ENCODE peak calls at places on chromosomes 4 and X, in six cellular contexts. One of them, this sample, is unnamed.

GRCh38 chr4:76090241-76090691 is 15.8 kb downstream of the ART3 start:
- DNase-seq in fibroblast of lung: peak; percentile 95
- DNase-seq in AG09309: peak; percentile 74
- DNase-seq in mammary epithelial cell: peak; percentile 99
- DNase-seq in A549: no peak
- DNase-seq in brain microvascular endothelial cell: peak; percentile 95
- DNase-seq in this sample: peak; percentile 99

GRCh38 chr4:27360651-27361347 is 500.2 kb downstream of the STIM2 start:
- DNase-seq in A549: no peak
- DNase-seq in mammary epithelial cell: no peak
- DNase-seq in AG09309: peak; percentile 85
- DNase-seq in fibroblast of lung: peak; percentile 88
- DNase-seq in brain microvascular endothelial cell: no peak
- DNase-seq in this sample: peak; percentile 13

GRCh38 chr4:163343604-163344146 is at the start of gene NPY5R:
- DNase-seq in mammary epithelial cell: no peak
- DNase-seq in AG09309: no peak
- DNase-seq in brain microvascular endothelial cell: no peak
- DNase-seq in fibroblast of lung: no peak
- DNase-seq in A549: no peak
- DNase-seq in this sample: no peak

GRCh38 chr4:39205000-39205399 is 22.7 kb downstream of the WDR19 start:
- DNase-seq in mammary epithelial cell: no peak
- DNase-seq in brain microvascular endothelial cell: no peak
- DNase-seq in AG09309: no peak
- DNase-seq in A549: no peak
- DNase-seq in fibroblast of lung: peak; percentile 41
- DNase-seq in this sample: no peak

GRCh38 chr4:149166886-149167285 is 648.8 kb downstream of the IQCM start:
- DNase-seq in AG09309: no peak
- DNase-seq in fibroblast of lung: peak; percentile 62
- DNase-seq in mammary epithelial cell: no peak
- DNase-seq in A549: no peak
- DNase-seq in brain microvascular endothelial cell: no peak
- DNase-seq in this sample: no peak

GRCh38 chr4:60216752-60217151 is 983.4 kb upstream of the ADGRL3 start:
- DNase-seq in brain microvascular endothelial cell: peak; percentile 84
- DNase-seq in AG09309: no peak
- DNase-seq in fibroblast of lung: peak; percentile 14
- DNase-seq in mammary epithelial cell: peak; percentile 4
- DNase-seq in A549: no peak
- DNase-seq in this sample: peak; percentile 76

GRCh38 chrX:139204576-139204902 is 326.0 kb upstream of the F9 start:
- DNase-seq in mammary epithelial cell: no peak
- DNase-seq in AG09309: no peak
- DNase-seq in brain microvascular endothelial cell: no peak
- DNase-seq in A549: no peak
- DNase-seq in fibroblast of lung: no peak
- DNase-seq in this sample: no peak

GRCh38 chrX:51837926-51838325 is 55.5 kb upstream of the MAGED1 start:
- DNase-seq in A549: no peak
- DNase-seq in AG09309: peak; percentile 2
- DNase-seq in fibroblast of lung: peak; percentile 42
- DNase-seq in brain microvascular endothelial cell: peak; percentile 26
- DNase-seq in mammary epithelial cell: no peak
- DNase-seq in this sample: no peak

GRCh38 chrX:129653985-129654651 is 638 bp downstream of the APLN start:
- DNase-seq in brain microvascular endothelial cell: no peak
- DNase-seq in A549: peak; percentile 21
- DNase-seq in fibroblast of lung: peak; percentile 29
- DNase-seq in mammary epithelial cell: peak; percentile 23
- DNase-seq in AG09309: no peak
- DNase-seq in this sample: no peak

GRCh38 chrX:129653181-129653984 is 1.4 kb downstream of the APLN start:
- DNase-seq in AG09309: no peak
- DNase-seq in mammary epithelial cell: no peak
- DNase-seq in fibroblast of lung: no peak
- DNase-seq in brain microvascular endothelial cell: no peak
- DNase-seq in A549: no peak
- DNase-seq in this sample: no peak

GRCh38 chrX:129658429-129658828 is 3.7 kb upstream of the APLN start:
- DNase-seq in mammary epithelial cell: no peak
- DNase-seq in fibroblast of lung: no peak
- DNase-seq in A549: no peak
- DNase-seq in brain microvascular endothelial cell: no peak
- DNase-seq in AG09309: no peak
- DNase-seq in this sample: no peak

GRCh38 chrX:129654652-129655546 is at the start of gene APLN:
- DNase-seq in fibroblast of lung: peak; percentile 46
- DNase-seq in A549: no peak
- DNase-seq in brain microvascular endothelial cell: no peak
- DNase-seq in AG09309: no peak
- DNase-seq in mammary epithelial cell: peak; percentile 30
- DNase-seq in this sample: no peak

GRCh38 chrX:129655547-129656248 is 942 bp upstream of the APLN start:
- DNase-seq in brain microvascular endothelial cell: no peak
- DNase-seq in fibroblast of lung: no peak
- DNase-seq in A549: no peak
- DNase-seq in AG09309: no peak
- DNase-seq in mammary epithelial cell: peak; percentile 23
- DNase-seq in this sample: no peak
- TF ChIP-seq CTCF in brain microvascular endothelial cell: peak; percentile 12
- TF ChIP-seq CTCF in fibroblast of lung: peak; percentile 1
- TF ChIP-seq CTCF in A549: peak; percentile 38
- TF ChIP-seq CTCF in AG09309: peak; percentile 9
- TF ChIP-seq CTCF in mammary epithelial cell: peak; percentile 32
- TF ChIP-seq CTCF in this sample: no peak

DNA sequence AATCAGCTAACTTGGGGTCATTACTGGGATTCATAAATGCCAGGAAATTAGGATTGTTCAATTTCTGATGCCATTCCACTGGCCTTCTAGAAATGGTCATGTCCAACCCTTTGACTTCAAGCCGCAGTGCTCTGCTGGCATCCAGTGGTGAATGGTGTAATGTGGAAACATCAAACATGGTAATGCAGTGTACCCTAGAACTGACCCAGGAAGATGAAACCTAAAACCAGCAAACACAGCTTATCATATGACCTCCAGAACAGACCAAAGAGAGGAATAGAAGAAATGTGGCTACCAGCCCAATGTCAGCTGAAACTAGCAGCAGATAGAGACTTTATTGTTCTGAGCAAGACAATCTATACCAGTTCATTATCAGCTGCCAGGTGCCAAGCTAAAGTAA is 13.8 kb downstream of the CXCL13 start:
- DNase-seq in fibroblast of lung: no peak
- DNase-seq in mammary epithelial cell: no peak
- DNase-seq in AG09309: no peak
- DNase-seq in A549: no peak
- DNase-seq in brain microvascular endothelial cell: no peak
- DNase-seq in this sample: no peak
- H3K4me3 ChIP-seq in fibroblast of lung: no peak overlapping the region
- H3K4me3 ChIP-seq in mammary epithelial cell: no peak overlapping the region
- H3K4me3 ChIP-seq in AG09309: no peak overlapping the region
- H3K4me3 ChIP-seq in A549: no peak overlapping the region
- H3K4me3 ChIP-seq in brain microvascular endothelial cell: no peak overlapping the region
- H3K4me3 ChIP-seq in this sample: no peak overlapping the region

DNA sequence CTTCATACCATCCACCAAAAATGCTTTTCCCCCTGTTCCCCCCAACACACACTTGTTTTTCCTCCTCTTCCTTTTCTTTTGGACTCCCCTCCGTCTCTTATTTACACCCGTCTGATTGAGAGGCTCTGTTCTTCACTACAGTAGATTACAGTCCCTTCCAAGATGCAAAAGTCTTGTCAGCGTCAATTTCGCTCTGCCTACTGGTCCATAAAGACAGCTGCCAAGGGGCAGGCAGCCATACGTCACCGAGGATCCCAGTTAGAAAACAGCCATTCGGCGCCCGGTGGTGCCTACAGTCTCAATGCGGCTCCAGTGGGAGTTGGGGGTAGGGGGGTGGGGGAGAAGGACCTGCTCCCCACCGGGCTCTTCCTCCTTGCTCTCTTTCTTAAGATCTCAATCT is at the start of gene GPM6B:
- DNase-seq in A549: no peak
- DNase-seq in brain microvascular endothelial cell: no peak
- DNase-seq in mammary epithelial cell: no peak
- DNase-seq in AG09309: no peak
- DNase-seq in fibroblast of lung: no peak
- DNase-seq in this sample: no peak
- TF ChIP-seq CTCF in A549: no peak
- TF ChIP-seq CTCF in brain microvascular endothelial cell: no peak
- TF ChIP-seq CTCF in mammary epithelial cell: no peak
- TF ChIP-seq CTCF in AG09309: no peak
- TF ChIP-seq CTCF in fibroblast of lung: no peak
- TF ChIP-seq CTCF in this sample: no peak

GRCh38 chrX:49040376-49040955 is 2.7 kb downstream of the TFE3 start:
- DNase-seq in mammary epithelial cell: no peak
- DNase-seq in AG09309: no peak
- DNase-seq in A549: peak; percentile 6
- DNase-seq in fibroblast of lung: peak; percentile 30
- DNase-seq in brain microvascular endothelial cell: peak; percentile 17
- DNase-seq in this sample: peak; percentile 26
- H3K4me3 ChIP-seq in mammary epithelial cell: peak overlapping the region; percentile 25
- H3K4me3 ChIP-seq in AG09309: peak overlapping the region; percentile 43
- H3K4me3 ChIP-seq in A549: peak overlapping the region; percentile 93
- H3K4me3 ChIP-seq in fibroblast of lung: peak overlapping the region; percentile 76
- H3K4me3 ChIP-seq in brain microvascular endothelial cell: peak overlapping the region; percentile 42
- H3K4me3 ChIP-seq in this sample: peak overlapping the region; percentile 21

GRCh38 chrX:129875669-129876068 is 30.3 kb upstream of the UTP14A start:
- DNase-seq in mammary epithelial cell: peak; percentile 67
- DNase-seq in AG09309: peak; percentile 43
- DNase-seq in fibroblast of lung: peak; percentile 84
- DNase-seq in brain microvascular endothelial cell: peak; percentile 74
- DNase-seq in A549: no peak
- DNase-seq in this sample: peak; percentile 62
- TF ChIP-seq CTCF in mammary epithelial cell: no peak
- TF ChIP-seq CTCF in AG09309: no peak
- TF ChIP-seq CTCF in fibroblast of lung: no peak
- TF ChIP-seq CTCF in brain microvascular endothelial cell: peak; percentile 33
- TF ChIP-seq CTCF in A549: no peak
- TF ChIP-seq CTCF in this sample: no peak

GRCh38 chr4:133151301-133151680 is 2.2 kb downstream of the PCDH10 start:
- DNase-seq in fibroblast of lung: peak; percentile 47
- DNase-seq in AG09309: no peak
- DNase-seq in brain microvascular endothelial cell: no peak
- DNase-seq in A549: no peak
- DNase-seq in mammary epithelial cell: no peak
- DNase-seq in this sample: no peak
- H3K4me3 ChIP-seq in fibroblast of lung: peak overlapping the region; percentile 58
- H3K4me3 ChIP-seq in AG09309: no peak overlapping the region
- H3K4me3 ChIP-seq in brain microvascular endothelial cell: peak overlapping the region; percentile 71
- H3K4me3 ChIP-seq in A549: peak overlapping the region; percentile 28
- H3K4me3 ChIP-seq in mammary epithelial cell: no peak overlapping the region
- H3K4me3 ChIP-seq in this sample: no peak overlapping the region

GRCh38 chrX:42289492-42290385 is 366.4 kb upstream of the CASK start:
- DNase-seq in mammary epithelial cell: no peak
- DNase-seq in brain microvascular endothelial cell: no peak
- DNase-seq in fibroblast of lung: no peak
- DNase-seq in A549: no peak
- DNase-seq in AG09309: no peak
- DNase-seq in this sample: no peak

DNA sequence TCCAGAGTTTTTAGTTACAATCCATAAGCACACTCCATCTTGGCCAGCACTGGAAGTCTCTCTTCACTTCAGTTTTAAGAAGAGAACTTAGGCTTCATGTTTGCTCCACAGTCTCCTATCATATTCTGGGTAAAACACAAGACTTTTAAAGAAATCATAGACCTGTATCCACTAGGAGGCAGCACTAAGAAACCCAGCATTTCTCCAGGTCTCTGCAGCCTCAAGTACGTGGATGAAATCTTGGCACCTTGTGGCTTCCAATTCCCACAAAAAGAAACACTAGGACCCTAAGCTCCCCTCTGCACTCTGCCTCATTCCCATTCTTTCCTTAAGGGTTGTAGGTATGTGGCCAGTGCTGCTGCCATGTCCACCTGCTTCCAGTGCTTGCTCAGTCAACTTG is 367.3 kb upstream of the CASK start:
- DNase-seq in AG09309: no peak
- DNase-seq in fibroblast of lung: no peak
- DNase-seq in brain microvascular endothelial cell: peak; percentile 1
- DNase-seq in A549: no peak
- DNase-seq in mammary epithelial cell: no peak
- DNase-seq in this sample: peak; percentile 19
- TF ChIP-seq CTCF in AG09309: peak; percentile 34
- TF ChIP-seq CTCF in fibroblast of lung: peak; percentile 5
- TF ChIP-seq CTCF in brain microvascular endothelial cell: no peak
- TF ChIP-seq CTCF in A549: no peak
- TF ChIP-seq CTCF in mammary epithelial cell: peak; percentile 48
- TF ChIP-seq CTCF in this sample: peak; percentile 32

GRCh38 chr4:26349496-26349895 is 28.7 kb downstream of the RBPJ start:
- DNase-seq in brain microvascular endothelial cell: no peak
- DNase-seq in fibroblast of lung: no peak
- DNase-seq in mammary epithelial cell: no peak
- DNase-seq in A549: no peak
- DNase-seq in AG09309: no peak
- DNase-seq in this sample: no peak

GRCh38 chr4:26345541-26345940 is 24.7 kb downstream of the RBPJ start:
- DNase-seq in mammary epithelial cell: no peak
- DNase-seq in A549: no peak
- DNase-seq in AG09309: no peak
- DNase-seq in fibroblast of lung: no peak
- DNase-seq in brain microvascular endothelial cell: no peak
- DNase-seq in this sample: no peak

GRCh38 chr4:26343041-26343403 is 22.2 kb downstream of the RBPJ start:
- DNase-seq in fibroblast of lung: peak; percentile 69
- DNase-seq in A549: no peak
- DNase-seq in brain microvascular endothelial cell: no peak
- DNase-seq in AG09309: no peak
- DNase-seq in mammary epithelial cell: peak; percentile 52
- DNase-seq in this sample: peak; percentile 38

GRCh38 chr4:26344901-26345300 is 24.1 kb downstream of the RBPJ start:
- DNase-seq in AG09309: no peak
- DNase-seq in mammary epithelial cell: no peak
- DNase-seq in A549: no peak
- DNase-seq in brain microvascular endothelial cell: no peak
- DNase-seq in fibroblast of lung: no peak
- DNase-seq in this sample: no peak

GRCh38 chr4:26346203-26346620 is 25.4 kb downstream of the RBPJ start:
- DNase-seq in mammary epithelial cell: no peak
- DNase-seq in AG09309: no peak
- DNase-seq in A549: no peak
- DNase-seq in fibroblast of lung: no peak
- DNase-seq in brain microvascular endothelial cell: no peak
- DNase-seq in this sample: peak; percentile 17
- H3K4me3 ChIP-seq in mammary epithelial cell: no peak overlapping the region
- H3K4me3 ChIP-seq in AG09309: no peak overlapping the region
- H3K4me3 ChIP-seq in A549: no peak overlapping the region
- H3K4me3 ChIP-seq in fibroblast of lung: peak overlapping the region; percentile 18
- H3K4me3 ChIP-seq in brain microvascular endothelial cell: no peak overlapping the region
- H3K4me3 ChIP-seq in this sample: no peak overlapping the region

This sample was measured in bronchial epithelial cell.